ENCODE peak calls at places on chromosomes 7 and 10, in eight cellular contexts. One of them, this sample, is unnamed.

GRCh38 chr10:78464856-78465221 is 431.2 kb downstream of the RPS24 start:
- DNase-seq in IMR-90: no peak
- DNase-seq in heart left ventricle: no peak
- DNase-seq in NB4: no peak
- DNase-seq in H54: no peak
- DNase-seq in body of pancreas: peak
- DNase-seq in lower leg skin: peak
- DNase-seq in A549: no peak
- DNase-seq in this sample: no peak

GRCh38 chr10:124703778-124704427 is 40.3 kb downstream of the FAM53B start:
- DNase-seq in body of pancreas: peak
- DNase-seq in lower leg skin: peak
- DNase-seq in A549: no peak
- DNase-seq in H54: no peak
- DNase-seq in IMR-90: no peak
- DNase-seq in heart left ventricle: peak
- DNase-seq in NB4: no peak
- DNase-seq in this sample: peak

GRCh38 chr10:70742537-70743429 is 42.4 kb downstream of the TBATA start:
- DNase-seq in heart left ventricle: peak
- DNase-seq in lower leg skin: no peak
- DNase-seq in H54: no peak
- DNase-seq in A549: no peak
- DNase-seq in body of pancreas: no peak
- DNase-seq in NB4: peak
- DNase-seq in IMR-90: peak
- DNase-seq in this sample: no peak

GRCh38 chr10:121624778-121625330 is 26.6 kb upstream of the FGFR2 start:
- DNase-seq in heart left ventricle: no peak
- DNase-seq in IMR-90: no peak
- DNase-seq in A549: no peak
- DNase-seq in H54: no peak
- DNase-seq in NB4: no peak
- DNase-seq in body of pancreas: no peak
- DNase-seq in lower leg skin: no peak
- DNase-seq in this sample: no peak

GRCh38 chr7:134029743-134030142 is 97.4 kb upstream of the LRGUK start:
- DNase-seq in A549: no peak
- DNase-seq in IMR-90: peak
- DNase-seq in H54: no peak
- DNase-seq in NB4: no peak
- DNase-seq in lower leg skin: no peak
- DNase-seq in heart left ventricle: no peak
- DNase-seq in body of pancreas: no peak
- DNase-seq in this sample: no peak

GRCh38 chr10:83522881-83523386 is 616.4 kb upstream of the GHITM start:
- DNase-seq in H54: no peak
- DNase-seq in NB4: no peak
- DNase-seq in IMR-90: no peak
- DNase-seq in A549: no peak
- DNase-seq in body of pancreas: no peak
- DNase-seq in lower leg skin: no peak
- DNase-seq in heart left ventricle: peak
- DNase-seq in this sample: no peak

GRCh38 chr7:99106869-99107268 is 37.0 kb downstream of the SMURF1 start:
- DNase-seq in heart left ventricle: no peak
- DNase-seq in A549: no peak
- DNase-seq in body of pancreas: no peak
- DNase-seq in IMR-90: peak
- DNase-seq in H54: no peak
- DNase-seq in lower leg skin: no peak
- DNase-seq in NB4: no peak
- DNase-seq in this sample: no peak

GRCh38 chr10:72746606-72747357 is 54.8 kb downstream of the MCU start:
- DNase-seq in lower leg skin: no peak
- DNase-seq in heart left ventricle: no peak
- DNase-seq in NB4: peak
- DNase-seq in A549: no peak
- DNase-seq in IMR-90: no peak
- DNase-seq in body of pancreas: no peak
- DNase-seq in H54: no peak
- DNase-seq in this sample: no peak

GRCh38 chr7:25758559-25758958 is 393.4 kb upstream of the NFE2L3 start:
- DNase-seq in NB4: no peak
- DNase-seq in H54: no peak
- DNase-seq in heart left ventricle: no peak
- DNase-seq in A549: no peak
- DNase-seq in lower leg skin: no peak
- DNase-seq in body of pancreas: no peak
- DNase-seq in IMR-90: no peak
- DNase-seq in this sample: no peak

GRCh38 chr7:136998495-136998894 is 130.0 kb downstream of the CHRM2 start:
- DNase-seq in heart left ventricle: no peak
- DNase-seq in H54: no peak
- DNase-seq in NB4: no peak
- DNase-seq in lower leg skin: no peak
- DNase-seq in body of pancreas: no peak
- DNase-seq in A549: no peak
- DNase-seq in IMR-90: peak
- DNase-seq in this sample: no peak

GRCh38 chr7:140512317-140513000 is 33.2 kb upstream of the MKRN1 start:
- DNase-seq in heart left ventricle: no peak
- DNase-seq in A549: peak
- DNase-seq in NB4: no peak
- DNase-seq in lower leg skin: no peak
- DNase-seq in body of pancreas: peak
- DNase-seq in H54: no peak
- DNase-seq in IMR-90: no peak
- DNase-seq in this sample: peak

GRCh38 chr7:67566101-67566500 is 569.5 kb downstream of the TYW1 start:
- DNase-seq in IMR-90: no peak
- DNase-seq in heart left ventricle: no peak
- DNase-seq in A549: no peak
- DNase-seq in H54: no peak
- DNase-seq in body of pancreas: no peak
- DNase-seq in NB4: no peak
- DNase-seq in lower leg skin: no peak
- DNase-seq in this sample: no peak

GRCh38 chr10:61097026-61097425 is 153.0 kb upstream of the RHOBTB1 start:
- DNase-seq in IMR-90: no peak
- DNase-seq in body of pancreas: no peak
- DNase-seq in NB4: no peak
- DNase-seq in heart left ventricle: no peak
- DNase-seq in H54: no peak
- DNase-seq in A549: no peak
- DNase-seq in lower leg skin: no peak
- DNase-seq in this sample: no peak

GRCh38 chr10:92690211-92691041 is 671 bp downstream of the HHEX start:
- DNase-seq in lower leg skin: peak
- DNase-seq in body of pancreas: peak
- DNase-seq in H54: no peak
- DNase-seq in A549: peak
- DNase-seq in NB4: peak
- DNase-seq in heart left ventricle: peak
- DNase-seq in IMR-90: peak
- DNase-seq in this sample: peak

GRCh38 chr10:92691042-92691590 is 1.4 kb downstream of the HHEX start:
- DNase-seq in body of pancreas: peak
- DNase-seq in NB4: no peak
- DNase-seq in H54: no peak
- DNase-seq in IMR-90: no peak
- DNase-seq in lower leg skin: peak
- DNase-seq in heart left ventricle: no peak
- DNase-seq in A549: no peak
- DNase-seq in this sample: peak

GRCh38 chr10:92692085-92692671 is 2.4 kb downstream of the HHEX start:
- DNase-seq in heart left ventricle: no peak
- DNase-seq in NB4: no peak
- DNase-seq in IMR-90: no peak
- DNase-seq in lower leg skin: no peak
- DNase-seq in A549: no peak
- DNase-seq in H54: no peak
- DNase-seq in body of pancreas: peak
- DNase-seq in this sample: no peak

GRCh38 chr10:92692697-92693533 is 3.2 kb downstream of the HHEX start:
- DNase-seq in lower leg skin: no peak
- DNase-seq in A549: no peak
- DNase-seq in body of pancreas: no peak
- DNase-seq in heart left ventricle: no peak
- DNase-seq in H54: no peak
- DNase-seq in NB4: no peak
- DNase-seq in IMR-90: no peak
- DNase-seq in this sample: no peak

DNA sequence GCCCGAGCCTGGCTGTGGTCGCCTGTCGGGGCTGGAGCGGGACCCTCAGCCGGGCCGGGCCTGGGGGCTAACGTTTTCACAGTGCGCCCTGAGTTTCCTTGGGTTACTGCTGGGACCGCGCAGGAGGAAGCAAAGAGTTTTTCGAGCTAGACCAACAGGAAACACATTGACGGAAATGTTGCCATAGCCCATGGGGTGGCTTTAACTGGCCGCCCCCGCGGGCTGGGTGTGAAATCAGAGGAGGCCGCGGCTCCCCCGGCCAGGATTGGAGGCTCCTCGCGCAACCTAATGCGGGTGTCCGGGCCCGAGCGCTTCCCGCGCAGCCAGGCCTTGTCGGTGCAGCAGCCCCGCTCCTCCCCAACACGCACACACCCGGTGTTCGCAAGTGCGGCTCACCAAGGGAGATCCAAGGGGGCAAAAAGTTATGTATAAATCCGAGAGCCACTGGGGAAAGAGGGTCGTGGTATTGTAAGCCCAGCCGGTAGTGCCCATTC is 1.9 kb downstream of the HHEX start:
- DNase-seq in A549: no peak
- DNase-seq in H54: no peak
- DNase-seq in body of pancreas: peak
- DNase-seq in IMR-90: no peak
- DNase-seq in NB4: peak
- DNase-seq in lower leg skin: peak
- DNase-seq in heart left ventricle: peak
- DNase-seq in this sample: peak
- TF ChIP-seq POLR2A in A549: no peak
- TF ChIP-seq POLR2A in H54: no peak
- TF ChIP-seq POLR2A in body of pancreas: no peak
- TF ChIP-seq POLR2A in IMR-90: no peak
- TF ChIP-seq POLR2A in NB4: peak
- TF ChIP-seq POLR2A in lower leg skin: no peak
- TF ChIP-seq POLR2A in heart left ventricle: no peak
- TF ChIP-seq POLR2A in this sample: no peak

GRCh38 chr10:101968286-101968685 is 87.7 kb downstream of the ARMH3 start:
- DNase-seq in NB4: no peak
- DNase-seq in heart left ventricle: no peak
- DNase-seq in H54: no peak
- DNase-seq in IMR-90: no peak
- DNase-seq in lower leg skin: no peak
- DNase-seq in body of pancreas: no peak
- DNase-seq in A549: no peak
- DNase-seq in this sample: no peak
- TF ChIP-seq POLR2A in NB4: no peak
- TF ChIP-seq POLR2A in heart left ventricle: no peak
- TF ChIP-seq POLR2A in H54: no peak
- TF ChIP-seq POLR2A in IMR-90: no peak
- TF ChIP-seq POLR2A in lower leg skin: no peak
- TF ChIP-seq POLR2A in body of pancreas: no peak
- TF ChIP-seq POLR2A in A549: no peak
- TF ChIP-seq POLR2A in this sample: no peak

GRCh38 chr7:29538322-29538874 is 25.2 kb upstream of the PRR15 start:
- DNase-seq in lower leg skin: no peak
- DNase-seq in NB4: no peak
- DNase-seq in body of pancreas: no peak
- DNase-seq in heart left ventricle: no peak
- DNase-seq in A549: no peak
- DNase-seq in IMR-90: no peak
- DNase-seq in H54: no peak
- DNase-seq in this sample: no peak
- TF ChIP-seq POLR2A in lower leg skin: no peak
- TF ChIP-seq POLR2A in NB4: no peak
- TF ChIP-seq POLR2A in body of pancreas: no peak
- TF ChIP-seq POLR2A in heart left ventricle: no peak
- TF ChIP-seq POLR2A in A549: no peak
- TF ChIP-seq POLR2A in IMR-90: no peak
- TF ChIP-seq POLR2A in H54: no peak
- TF ChIP-seq POLR2A in this sample: no peak

DNA sequence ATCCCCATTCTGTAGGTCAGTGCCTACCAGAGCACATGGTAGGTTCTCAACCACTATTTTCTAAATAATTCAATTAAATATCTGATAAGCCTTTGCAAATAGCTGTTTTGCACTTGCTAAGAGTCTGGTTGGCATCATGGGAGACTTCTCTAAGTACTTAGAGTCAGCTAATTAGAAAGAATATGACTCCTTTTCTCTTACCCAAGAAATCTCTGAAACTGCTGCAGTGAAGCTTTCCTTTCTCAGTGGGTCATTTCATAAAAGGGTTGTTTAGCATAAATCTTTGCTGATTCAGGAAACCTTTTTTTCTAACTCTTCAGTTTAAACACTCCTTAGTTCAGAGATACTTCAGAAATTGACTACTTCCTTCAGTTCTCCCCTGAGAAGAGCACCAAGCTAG is 438.9 kb downstream of the ADRA2A start:
- DNase-seq in lower leg skin: no peak
- DNase-seq in heart left ventricle: no peak
- DNase-seq in NB4: no peak
- DNase-seq in H54: no peak
- DNase-seq in IMR-90: no peak
- DNase-seq in A549: no peak
- DNase-seq in body of pancreas: no peak
- DNase-seq in this sample: no peak
- TF ChIP-seq POLR2A in lower leg skin: no peak
- TF ChIP-seq POLR2A in heart left ventricle: no peak
- TF ChIP-seq POLR2A in NB4: no peak
- TF ChIP-seq POLR2A in H54: no peak
- TF ChIP-seq POLR2A in IMR-90: no peak
- TF ChIP-seq POLR2A in A549: no peak
- TF ChIP-seq POLR2A in body of pancreas: no peak
- TF ChIP-seq POLR2A in this sample: no peak

GRCh38 chr10:44998146-44998631 is 2.5 kb upstream of the ZNF22 start:
- DNase-seq in heart left ventricle: no peak
- DNase-seq in A549: no peak
- DNase-seq in H54: no peak
- DNase-seq in body of pancreas: no peak
- DNase-seq in NB4: peak
- DNase-seq in IMR-90: peak
- DNase-seq in lower leg skin: no peak
- DNase-seq in this sample: peak

GRCh38 chr10:45003432-45004000 is 2.8 kb downstream of the ZNF22 start:
- DNase-seq in NB4: peak
- DNase-seq in H54: no peak
- DNase-seq in IMR-90: no peak
- DNase-seq in A549: no peak
- DNase-seq in lower leg skin: no peak
- DNase-seq in body of pancreas: no peak
- DNase-seq in heart left ventricle: no peak
- DNase-seq in this sample: no peak

GRCh38 chr10:45000138-45000763 is 472 bp upstream of the ZNF22 start:
- DNase-seq in A549: no peak
- DNase-seq in H54: no peak
- DNase-seq in lower leg skin: peak
- DNase-seq in heart left ventricle: peak
- DNase-seq in NB4: peak
- DNase-seq in IMR-90: peak
- DNase-seq in body of pancreas: no peak
- DNase-seq in this sample: peak

GRCh38 chr10:45001382-45002148 is 842 bp downstream of the ZNF22 start:
- DNase-seq in IMR-90: peak
- DNase-seq in heart left ventricle: peak
- DNase-seq in H54: peak
- DNase-seq in A549: peak
- DNase-seq in lower leg skin: peak
- DNase-seq in NB4: peak
- DNase-seq in body of pancreas: peak
- DNase-seq in this sample: peak

GRCh38 chr10:45000764-45001381 is at the start of gene ZNF22:
- DNase-seq in body of pancreas: peak
- DNase-seq in IMR-90: peak
- DNase-seq in A549: peak
- DNase-seq in H54: peak
- DNase-seq in lower leg skin: peak
- DNase-seq in NB4: peak
- DNase-seq in heart left ventricle: peak
- DNase-seq in this sample: peak
- TF ChIP-seq POLR2A in body of pancreas: no peak
- TF ChIP-seq POLR2A in IMR-90: peak
- TF ChIP-seq POLR2A in A549: no peak
- TF ChIP-seq POLR2A in H54: peak
- TF ChIP-seq POLR2A in lower leg skin: no peak
- TF ChIP-seq POLR2A in NB4: peak
- TF ChIP-seq POLR2A in heart left ventricle: peak
- TF ChIP-seq POLR2A in this sample: peak